ENCODE peak calls at places on chromosomes 5 and 9, in eight cellular contexts. V is astrocyte; N is sigmoid colon; F is left ventricle myocardium inferior; B is CD8-positive, alpha-beta T cell; J is neural progenitor cell; O is pancreas; E is foreskin keratinocyte. Z is an unnamed sample. For H3K4me1, the result is how much of the 10 kb centered on the place peaks cover.

GRCh38 chr9:137156567-137157375 is 13.1 kb downstream of the LRRC26 start:
- DNase-seq in V (no peak), N (no peak), F (peak), B (peak), J (peak), O (no peak), E (no peak), Z (no peak)

GRCh38 chr5:72209515-72210115 is 102.3 kb downstream of the MAP1B start:
- DNase-seq in V (peak), N (peak), F (no peak), B (no peak), J (peak), O (no peak), E (peak), Z (no peak)

GRCh38 chr5:163565931-163566608 is 60.7 kb downstream of the MAT2B start:
- DNase-seq in V (no peak), N (no peak), F (no peak), B (peak), J (peak), O (peak), E (no peak), Z (no peak)

GRCh38 chr5:122151640-122152039 is 22.3 kb downstream of the ZNF474 start:
- DNase-seq in V (peak), N (no peak), F (no peak), B (no peak), J (no peak), O (no peak), E (no peak), Z (no peak)

GRCh38 chr5:43215073-43215631 is 23.1 kb downstream of the NIM1K start:
- DNase-seq in V (no peak), N (no peak), F (no peak), B (no peak), J (no peak), O (no peak), E (no peak), Z (peak)

GRCh38 chr9:102273952-102274351 is 535.5 kb upstream of the GRIN3A start:
- DNase-seq in V (no peak), N (no peak), F (no peak), B (no peak), J (no peak), O (no peak), E (peak), Z (no peak)

GRCh38 chr9:111866976-111867375 is 29.6 kb upstream of the UGCG start:
- DNase-seq in V (peak), N (no peak), F (no peak), B (no peak), J (no peak), O (no peak), E (peak), Z (no peak)

GRCh38 chr5:179668404-179668803 is 12.4 kb downstream of the CBY3 start:
- DNase-seq in V (no peak), N (no peak), F (no peak), B (peak), J (peak), O (peak), E (no peak), Z (no peak)

GRCh38 chr5:135543151-135543818 is 7.5 kb upstream of the NEUROG1 start:
- DNase-seq in V (no peak), N (no peak), F (no peak), B (no peak), J (peak), O (no peak), E (no peak), Z (no peak)

GRCh38 chr5:162243651-162244050 is 176.1 kb downstream of the GABRG2 start:
- DNase-seq in V (no peak), N (no peak), F (no peak), B (no peak), J (no peak), O (no peak), E (no peak), Z (no peak)

GRCh38 chr5:56598941-56599340 is 216.4 kb upstream of the MAP3K1 start:
- DNase-seq in V (no peak), N (no peak), F (no peak), B (no peak), J (no peak), O (no peak), E (no peak), Z (no peak)

GRCh38 chr5:33816791-33817190 is 75.0 kb downstream of the ADAMTS12 start:
- DNase-seq in V (peak), N (no peak), F (no peak), B (no peak), J (no peak), O (no peak), E (no peak), Z (no peak)

GRCh38 chr5:107451028-107451427 is 219.7 kb downstream of the EFNA5 start:
- DNase-seq in V (no peak), N (no peak), F (no peak), B (no peak), J (no peak), O (no peak), E (no peak), Z (no peak)

GRCh38 chr5:158786390-158786789 is 313.3 kb downstream of the EBF1 start:
- DNase-seq in V (no peak), N (peak), F (peak), B (no peak), J (no peak), O (no peak), E (no peak), Z (no peak)

GRCh38 chr5:107469485-107469884 is 201.3 kb downstream of the EFNA5 start:
- DNase-seq in V (peak), N (no peak), F (no peak), B (no peak), J (no peak), O (no peak), E (peak), Z (no peak)

GRCh38 chr5:151202381-151203139 is 21.3 kb downstream of the CCDC69 start:
- DNase-seq in V (peak), N (no peak), F (no peak), B (peak), J (no peak), O (no peak), E (peak), Z (peak)

GRCh38 chr9:135533093-135533492 is 11.9 kb downstream of the LCN1 start:
- DNase-seq in V (no peak), N (peak), F (no peak), B (no peak), J (no peak), O (no peak), E (no peak), Z (no peak)

GRCh38 chr5:149546974-149547373 is 4.3 kb downstream of the CSNK1A1 start:
- DNase-seq in V (no peak), N (no peak), F (no peak), B (no peak), J (no peak), O (no peak), E (no peak), Z (no peak)

GRCh38 chr5:157449011-157449723 is 10.8 kb upstream of the NIPAL4 start:
- DNase-seq in V (no peak), N (peak), F (peak), B (no peak), J (no peak), O (peak), E (no peak), Z (no peak)

GRCh38 chr5:168364738-168365550 is 73.5 kb downstream of the WWC1 start:
- DNase-seq in V (peak), N (no peak), F (no peak), B (no peak), J (peak), O (peak), E (peak), Z (peak)

GRCh38 chr9:112784020-112784788 is 33.6 kb downstream of the SNX30 start:
- DNase-seq in V (peak), N (no peak), F (no peak), B (no peak), J (peak), O (no peak), E (peak), Z (no peak)

GRCh38 chr5:160198886-160199409 is 30.4 kb upstream of the FABP6 start:
- DNase-seq in V (no peak), N (no peak), F (no peak), B (no peak), J (peak), O (no peak), E (no peak), Z (no peak)

GRCh38 chr5:55624841-55625602 is 87.1 kb downstream of the SLC38A9 start:
- DNase-seq in V (no peak), N (no peak), F (no peak), B (no peak), J (no peak), O (no peak), E (no peak), Z (no peak)

GRCh38 chr5:150155258-150156032 is at the start of gene PDGFRB:
- DNase-seq in V (peak), N (peak), F (peak), B (peak), J (peak), O (peak), E (no peak), Z (peak)

GRCh38 chr5:120345947-120346346 is 118.2 kb upstream of the PRR16 start:
- DNase-seq in V (no peak), N (no peak), F (no peak), B (no peak), J (no peak), O (no peak), E (no peak), Z (no peak)

GRCh38 chr5:168681556-168682183 is 102.5 kb upstream of the PANK3 start:
- DNase-seq in V (peak), N (no peak), F (peak), B (no peak), J (peak), O (no peak), E (peak), Z (no peak)

GRCh38 chr5:63125392-63125791 is 546.8 kb downstream of the LRRC70 start:
- DNase-seq in V (no peak), N (no peak), F (no peak), B (no peak), J (no peak), O (no peak), E (no peak), Z (no peak)

GRCh38 chr9:101458955-101459631 is 23.5 kb upstream of the ALDOB start:
- DNase-seq in V (peak), N (no peak), F (no peak), B (no peak), J (peak), O (no peak), E (peak), Z (no peak)

GRCh38 chr5:43432486-43433365 is 20.5 kb upstream of the CCL28 start:
- DNase-seq in V (peak), N (no peak), F (peak), B (no peak), J (no peak), O (peak), E (peak), Z (peak)

GRCh38 chr9:111916234-111916645 is 19.6 kb downstream of the UGCG start:
- DNase-seq in V (no peak), N (no peak), F (no peak), B (no peak), J (no peak), O (no peak), E (no peak), Z (no peak)

GRCh38 chr9:1096155-1096964 is 46.2 kb downstream of the DMRT2 start:
- DNase-seq in V (no peak), N (no peak), F (no peak), B (no peak), J (no peak), O (no peak), E (no peak), Z (no peak)

GRCh38 chr5:127650649-127651048 is 1.8 kb downstream of the CTXN3 start:
- DNase-seq in V (peak), N (no peak), F (no peak), B (no peak), J (no peak), O (no peak), E (peak), Z (no peak)

GRCh38 chr9:132002827-132003704 is 76.6 kb downstream of the MED27 start:
- DNase-seq in V (peak), N (no peak), F (no peak), B (no peak), J (no peak), O (no peak), E (no peak), Z (no peak)

GRCh38 chr5:42636425-42636824 is 120.2 kb upstream of the CCDC152 start:
- DNase-seq in V (no peak), N (no peak), F (no peak), B (no peak), J (peak), O (no peak), E (no peak), Z (no peak)

GRCh38 chr5:37840036-37840909 is at the start of gene GDNF:
- DNase-seq in V (peak), N (peak), F (peak), B (no peak), J (peak), O (no peak), E (no peak), Z (no peak)

GRCh38 chr9:110207071-110207923 is 662 bp downstream of the C9orf152 start:
- DNase-seq in V (no peak), N (no peak), F (no peak), B (no peak), J (no peak), O (peak), E (no peak), Z (peak)

GRCh38 chr9:35028341-35028740 is 38.8 kb downstream of the DNAJB5 start:
- DNase-seq in V (no peak), N (no peak), F (no peak), B (no peak), J (no peak), O (no peak), E (peak), Z (no peak)

GRCh38 chr9:35029241-35029640 is 39.7 kb downstream of the DNAJB5 start:
- DNase-seq in V (no peak), N (no peak), F (no peak), B (no peak), J (no peak), O (no peak), E (peak), Z (no peak)

GRCh38 chr9:35027871-35028270 is 38.3 kb downstream of the DNAJB5 start:
- DNase-seq in V (no peak), N (no peak), F (no peak), B (no peak), J (no peak), O (no peak), E (no peak), Z (no peak)

GRCh38 chr9:35027361-35027760 is 37.8 kb downstream of the DNAJB5 start:
- DNase-seq in V (no peak), N (no peak), F (no peak), B (no peak), J (no peak), O (no peak), E (no peak), Z (no peak)

DNA sequence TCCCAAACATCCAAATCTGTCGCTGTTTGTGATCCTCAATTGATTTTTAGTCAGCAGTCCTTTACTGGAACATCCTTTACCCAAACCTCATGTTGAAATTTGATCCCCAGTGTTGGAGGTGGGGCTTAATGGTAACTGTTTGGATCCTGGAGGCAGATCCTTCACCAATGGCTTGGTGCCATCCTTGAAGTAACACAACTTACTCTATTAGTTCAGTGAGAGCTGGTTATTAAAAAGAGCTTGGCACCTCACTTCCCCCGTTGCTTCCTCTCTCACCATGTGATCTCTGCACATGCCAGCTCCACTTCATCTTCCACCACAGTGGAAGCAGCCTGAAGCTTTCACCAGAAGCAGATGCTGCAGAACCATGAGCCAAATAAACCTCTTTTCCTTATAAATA is 40.3 kb downstream of the DNAJB5 start:
- DNase-seq in V (no peak), N (no peak), F (no peak), B (no peak), J (no peak), O (no peak), E (no peak), Z (no peak)
- H3K4me1 ChIP-seq in V (under half), N (under half), F (under half), B (under half), J (under half), O (under half), E (under half), Z (under half)

GRCh38 chr9:36632892-36633291 is 60.2 kb downstream of the MELK start:
- DNase-seq in V (peak), N (no peak), F (no peak), B (no peak), J (peak), O (no peak), E (peak), Z (no peak)
- TF ChIP-seq CTCF in V (peak), N (peak), F (peak), B (peak), J (peak), O (peak), E (peak), Z (no peak)

GRCh38 chr9:2159521-2160417 is 144.6 kb downstream of the SMARCA2 start:
- DNase-seq in V (no peak), N (no peak), F (no peak), B (no peak), J (no peak), O (no peak), E (no peak), Z (no peak)
- H3K4me1 ChIP-seq in V (under half), N (under half), F (under half), B (under half), J (under half), O (under half), E (under half), Z (under half)

DNA sequence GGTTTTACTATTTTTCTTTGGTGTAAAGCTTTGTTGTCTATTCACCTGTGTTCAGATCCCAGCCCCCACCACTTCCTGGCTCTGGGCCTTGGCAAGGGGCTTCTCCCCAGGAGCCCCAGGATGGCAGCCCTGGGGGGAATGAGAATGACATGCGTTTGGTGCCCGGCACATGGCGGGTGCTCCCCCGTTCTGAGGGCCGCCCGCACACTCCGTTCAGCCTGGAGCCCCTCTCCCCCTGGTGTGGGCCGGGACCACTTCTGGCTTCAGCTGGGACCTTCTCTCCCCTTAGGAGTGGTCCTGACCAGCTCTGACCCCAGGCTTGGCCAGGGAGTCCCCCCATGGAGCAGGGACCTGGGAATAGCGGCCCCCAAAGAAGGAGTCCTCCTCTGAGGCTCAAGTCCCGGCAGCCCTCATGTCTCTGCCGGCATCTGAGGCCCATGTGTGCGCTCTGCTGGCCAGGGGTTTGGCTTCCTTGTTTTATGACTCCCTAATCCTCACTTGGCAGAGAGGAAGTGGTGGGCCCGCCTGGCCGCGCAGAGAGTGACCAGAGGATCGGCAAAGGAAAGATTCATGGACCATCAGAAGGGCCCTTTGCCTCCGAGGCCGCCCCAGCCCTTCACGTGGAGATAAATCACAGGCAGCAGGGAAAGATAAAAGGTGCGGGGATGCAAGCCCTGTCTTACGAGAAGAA is 57.0 kb upstream of the LMX1B start:
- DNase-seq in V (no peak), N (no peak), F (no peak), B (no peak), J (no peak), O (no peak), E (no peak), Z (no peak)
- TF ChIP-seq CTCF in V (no peak), N (no peak), F (no peak), B (no peak), J (no peak), O (no peak), E (no peak), Z (no peak)

GRCh38 chr9:127538849-127539258 is 73.2 kb upstream of the STXBP1 start:
- DNase-seq in V (peak), N (no peak), F (no peak), B (no peak), J (no peak), O (no peak), E (no peak), Z (no peak)
- H3K4me1 ChIP-seq in V (half or more), N (half or more), F (half or more), B (under half), J (under half), O (half or more), E (half or more), Z (under half)

Z was measured in lung.